ENCODE peak calls at places on chromosomes 13 and 19, in nine cellular contexts. J is esophagus squamous epithelium; E is left lung; B is adrenal gland; M is AG04450; U is effector memory CD4-positive, alpha-beta T cell; T is CD8-positive, alpha-beta T cell; O is GM23338; D is colonic mucosa. A is an unnamed sample.
A peak's percentile ranks its signal among the peaks of the same experiment; 100 is the strongest.

GRCh38 chr13:81773263-81773662 is 1432.3 kb upstream of the SPRY2 start:
- DNase-seq in D (no peak), J (no peak), M (no peak), O (no peak), B (no peak), T (no peak), E (no peak), U (no peak), A (no peak)

GRCh38 chr13:18232994-18233782 is 948.4 kb downstream of the TUBA3C start:
- DNase-seq in U (no peak), O (no peak), J (no peak), D (no peak), T (no peak), M (no peak), E (no peak), B (no peak), A (no peak)

GRCh38 chr13:94947392-94947791 is 235.0 kb upstream of the SOX21 start:
- DNase-seq in E (no peak), D (no peak), J (no peak), T (no peak), M (no peak), U (no peak), O (no peak), B (no peak), A (no peak)

GRCh38 chr13:91398413-91399188 is at the start of gene GPC5:
- DNase-seq in T (peak; percentile 83), M (no peak), D (peak; percentile 82), J (no peak), E (peak; percentile 82), U (peak; percentile 72), O (peak; percentile 76), B (peak; percentile 72), A (no peak)

GRCh38 chr19:47105874-47106273 is 7.7 kb downstream of the ZC3H4 start:
- DNase-seq in O (no peak), J (no peak), B (no peak), U (no peak), D (no peak), M (no peak), T (no peak), E (no peak), A (no peak)

GRCh38 chr19:584240-585001 is 5.3 kb upstream of the HCN2 start:
- DNase-seq in D (no peak), U (peak; percentile 49), E (no peak), J (no peak), B (peak; percentile 63), O (peak; percentile 81), M (no peak), T (peak; percentile 76), A (no peak)

GRCh38 chr19:45477713-45478453 is 10.1 kb downstream of the FOSB start:
- DNase-seq in O (no peak), B (no peak), M (no peak), E (no peak), T (no peak), J (no peak), U (peak; percentile 38), D (no peak), A (peak; percentile 68)

GRCh38 chr13:80054806-80055205 is 286.1 kb downstream of the SPRY2 start:
- DNase-seq in D (no peak), B (no peak), M (no peak), O (no peak), J (no peak), T (no peak), E (no peak), U (no peak), A (no peak)

GRCh38 chr19:20503536-20503935 is 62.0 kb downstream of the ZNF737 start:
- DNase-seq in E (no peak), J (no peak), M (no peak), D (no peak), B (peak; percentile 57), T (no peak), O (no peak), U (no peak), A (peak; percentile 76)

GRCh38 chr19:33442706-33443105 is 69.2 kb downstream of the CEBPG start:
- DNase-seq in B (no peak), D (no peak), U (no peak), E (peak; percentile 13), T (no peak), O (no peak), M (no peak), J (no peak), A (no peak)

GRCh38 chr13:25816239-25816638 is 235.6 kb downstream of the SHISA2 start:
- DNase-seq in U (no peak), D (no peak), J (no peak), T (no peak), O (no peak), M (no peak), E (peak; percentile 56), B (no peak), A (no peak)

GRCh38 chr13:62251734-62252133 is 836.1 kb upstream of the PCDH20 start:
- DNase-seq in M (no peak), E (no peak), U (no peak), B (no peak), J (no peak), T (no peak), D (no peak), O (no peak), A (no peak)

DNA sequence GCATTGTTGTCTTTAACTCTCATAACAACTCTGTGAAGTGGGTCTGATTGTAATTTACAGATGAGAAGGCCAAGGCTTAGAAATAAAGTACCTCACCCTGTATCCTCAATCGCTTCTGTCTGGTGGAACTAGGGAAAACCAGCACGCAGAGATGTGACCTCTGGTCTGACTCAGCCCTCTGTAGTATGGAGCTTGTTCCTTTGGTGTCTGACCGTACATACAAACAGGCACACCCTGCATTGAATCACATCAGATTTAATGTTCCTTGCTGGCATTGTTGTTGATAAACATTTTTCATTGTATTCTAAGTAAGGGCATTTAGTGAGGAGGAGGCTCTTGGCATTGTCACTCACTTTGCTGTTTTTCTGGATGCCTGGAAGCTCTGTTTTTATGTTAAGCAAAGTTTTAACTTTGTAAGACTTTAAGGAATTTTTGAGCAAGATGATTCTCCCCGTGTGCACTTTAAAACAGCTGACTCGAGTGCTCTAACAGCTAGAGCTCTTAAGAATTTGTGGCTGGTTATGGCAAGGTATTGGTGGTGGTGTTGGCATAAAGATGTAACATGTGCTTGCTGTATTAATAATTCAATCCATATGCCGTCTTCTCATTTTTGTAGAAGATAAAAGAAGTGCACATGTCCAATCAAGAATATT is 89.0 kb upstream of the SPATA13 start:
- DNase-seq in O (no peak), E (no peak), M (no peak), D (no peak), B (no peak), U (no peak), J (no peak), T (no peak), A (no peak)
- H3K27ac ChIP-seq in O (no peak overlapping the region), E (peak overlapping the region; percentile 28), M (no peak overlapping the region), D (no peak overlapping the region), B (no peak overlapping the region), U (no peak overlapping the region), J (no peak overlapping the region), T (no peak overlapping the region), A (no peak overlapping the region)

DNA sequence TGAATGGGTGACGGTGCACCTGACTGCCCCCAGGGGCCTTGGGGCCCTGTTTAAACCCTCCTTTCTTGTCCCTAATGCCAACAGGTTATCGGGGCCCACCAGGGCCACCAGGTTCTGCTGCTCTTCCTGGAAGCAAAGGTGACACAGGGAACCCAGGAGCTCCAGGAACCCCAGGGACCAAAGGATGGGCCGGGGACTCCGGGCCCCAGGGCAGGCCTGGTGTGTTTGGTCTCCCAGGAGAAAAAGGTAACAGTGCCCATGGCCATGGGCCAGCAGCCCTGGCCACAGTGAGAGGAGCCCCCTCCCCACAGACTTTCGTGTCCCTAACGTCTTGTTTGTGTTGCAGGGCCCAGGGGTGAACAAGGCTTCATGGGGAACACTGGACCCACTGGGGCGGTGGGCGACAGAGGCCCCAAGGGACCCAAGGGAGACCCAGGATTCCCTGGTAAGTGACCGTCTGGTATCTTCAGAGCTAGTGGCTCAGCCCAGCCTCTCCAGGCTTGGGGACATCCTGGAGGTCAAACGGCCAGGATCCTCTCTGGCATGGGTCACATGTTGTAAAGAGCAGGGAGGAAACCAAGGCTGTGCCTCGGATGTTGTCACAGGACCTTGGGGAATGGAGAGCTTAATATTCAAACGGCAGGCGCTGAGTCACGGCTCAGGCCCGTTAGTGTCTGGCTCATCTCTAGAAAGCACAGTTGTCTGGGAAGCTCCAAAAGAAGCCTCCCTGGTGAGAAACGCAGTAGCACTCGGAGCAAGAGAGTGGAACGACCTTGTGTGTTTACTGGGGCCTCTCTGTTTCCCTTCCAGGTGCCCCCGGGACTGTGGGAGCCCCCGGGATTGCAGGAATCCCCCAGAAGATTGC is 58.3 kb downstream of the RAB20 start:
- DNase-seq in U (no peak), T (no peak), O (no peak), D (no peak), M (no peak), J (no peak), E (no peak), B (peak; percentile 93), A (no peak)
- H3K27ac ChIP-seq in U (no peak overlapping the region), T (no peak overlapping the region), O (no peak overlapping the region), D (no peak overlapping the region), M (no peak overlapping the region), J (no peak overlapping the region), E (no peak overlapping the region), B (peak overlapping the region; percentile 74), A (no peak overlapping the region)

DNA sequence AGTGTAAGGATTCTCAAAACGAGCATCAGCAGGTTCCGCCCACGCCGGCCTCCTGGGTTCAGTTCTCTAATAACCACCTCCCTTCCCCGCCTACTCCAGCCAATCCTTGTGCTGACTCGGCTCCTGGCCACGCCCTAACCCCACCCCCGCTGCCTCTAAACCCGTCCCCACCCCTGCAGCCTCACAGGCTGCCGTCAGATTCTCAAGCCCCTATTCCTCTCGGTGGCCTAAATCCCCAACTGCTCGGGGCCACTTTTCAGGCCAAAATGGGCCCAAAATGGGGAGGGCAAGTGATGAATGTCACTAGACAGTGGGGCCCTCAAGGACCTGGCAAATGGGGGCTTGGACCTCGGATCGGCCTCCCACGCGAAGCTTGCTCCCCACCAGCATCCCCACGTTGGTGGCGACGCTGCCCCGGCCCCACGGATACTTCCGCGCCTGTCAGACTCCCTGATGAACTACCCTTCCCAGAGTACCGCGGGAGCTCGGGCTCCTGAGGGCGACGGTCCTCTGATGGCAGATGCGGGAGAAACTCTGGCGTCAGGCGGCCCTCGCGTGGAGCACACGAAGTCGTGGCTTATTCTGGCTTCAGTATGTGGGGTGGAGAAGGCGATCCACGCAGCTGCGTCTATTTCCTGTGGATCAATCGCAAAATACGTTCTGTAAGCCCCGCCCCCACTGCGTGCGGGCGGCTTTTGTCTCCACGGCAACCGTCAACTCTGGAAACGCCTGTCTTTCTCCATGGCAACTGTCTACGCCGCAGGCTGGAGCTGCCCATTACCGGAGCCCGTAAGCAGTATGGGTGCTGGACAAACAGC is 24.8 kb downstream of the ZNF473 start:
- DNase-seq in T (peak; percentile 80), M (peak; percentile 13), E (peak; percentile 78), U (peak; percentile 81), D (peak; percentile 83), J (peak; percentile 11), O (peak; percentile 89), B (peak; percentile 78), A (no peak)
- H3K27ac ChIP-seq in T (peak overlapping the region; percentile 74), M (peak overlapping the region; percentile 21), E (no peak overlapping the region), U (peak overlapping the region; percentile 82), D (peak overlapping the region; percentile 34), J (peak overlapping the region; percentile 46), O (no peak overlapping the region), B (peak overlapping the region; percentile 20), A (peak overlapping the region; percentile 52)

DNA sequence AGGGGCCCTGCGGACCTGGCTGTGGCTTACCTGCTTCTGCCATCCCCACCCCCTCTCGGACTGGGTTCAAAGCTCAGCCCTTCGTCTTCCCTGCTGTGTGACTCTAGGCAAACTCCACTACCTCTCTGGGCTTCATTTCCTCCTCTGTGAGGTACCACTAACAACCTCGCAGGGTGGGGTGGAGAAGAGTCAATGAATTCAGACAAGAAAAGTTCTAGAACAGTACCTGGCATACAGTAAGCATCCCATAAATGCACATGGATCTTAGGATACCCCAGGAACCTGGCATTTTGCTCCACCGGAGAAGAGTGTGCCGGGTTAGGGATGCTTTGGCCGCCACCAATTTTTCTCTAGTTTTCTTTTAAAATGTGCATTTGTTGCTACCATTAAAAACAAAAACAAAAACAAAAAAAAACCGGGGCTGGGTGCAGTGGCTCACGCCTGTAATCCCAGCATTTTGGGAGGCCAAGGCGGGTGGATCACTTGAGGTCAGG is 3.4 kb downstream of the TLE5 start:
- DNase-seq in T (no peak), U (no peak), B (no peak), D (no peak), M (no peak), E (no peak), J (no peak), O (no peak), A (no peak)
- H3K27ac ChIP-seq in T (no peak overlapping the region), U (peak overlapping the region; percentile 2), B (peak overlapping the region; percentile 82), D (no peak overlapping the region), M (no peak overlapping the region), E (no peak overlapping the region), J (peak overlapping the region; percentile 96), O (no peak overlapping the region), A (no peak overlapping the region)

A was measured in epithelial cell of prostate.